ENCODE peak calls at places on chromosomes 4 and X, in six cellular contexts. One of them, this sample, is unnamed.

GRCh38 chrX:138157850-138158249 is 553.7 kb downstream of the FGF13 start:
- DNase-seq in Calu3: no peak
- DNase-seq in stomach: no peak
- DNase-seq in tibial nerve: no peak
- DNase-seq in kidney epithelial cell: no peak
- DNase-seq in AG04450: no peak
- DNase-seq in this sample: no peak

GRCh38 chr4:105088110-105088879 is 58.4 kb upstream of the TET2 start:
- DNase-seq in Calu3: no peak
- DNase-seq in stomach: no peak
- DNase-seq in tibial nerve: peak
- DNase-seq in kidney epithelial cell: peak
- DNase-seq in AG04450: peak
- DNase-seq in this sample: no peak

GRCh38 chrX:33204889-33205288 is 6.5 kb downstream of the DMD start:
- DNase-seq in Calu3: no peak
- DNase-seq in stomach: no peak
- DNase-seq in tibial nerve: no peak
- DNase-seq in kidney epithelial cell: no peak
- DNase-seq in AG04450: no peak
- DNase-seq in this sample: no peak

GRCh38 chr4:137545461-137545861 is 13.2 kb upstream of the PCDH18 start:
- DNase-seq in Calu3: no peak
- DNase-seq in stomach: no peak
- DNase-seq in tibial nerve: peak
- DNase-seq in kidney epithelial cell: no peak
- DNase-seq in AG04450: peak
- DNase-seq in this sample: no peak

GRCh38 chr4:146132445-146132844 is 43.1 kb upstream of the LSM6 start:
- DNase-seq in Calu3: no peak
- DNase-seq in stomach: no peak
- DNase-seq in tibial nerve: no peak
- DNase-seq in kidney epithelial cell: no peak
- DNase-seq in AG04450: no peak
- DNase-seq in this sample: no peak

GRCh38 chr4:153248641-153249198 is 44.5 kb downstream of the TRIM2 start:
- DNase-seq in Calu3: no peak
- DNase-seq in stomach: no peak
- DNase-seq in tibial nerve: no peak
- DNase-seq in kidney epithelial cell: no peak
- DNase-seq in AG04450: no peak
- DNase-seq in this sample: no peak

GRCh38 chr4:163744861-163745260 is 250.4 kb downstream of the TMA16 start:
- DNase-seq in Calu3: no peak
- DNase-seq in stomach: no peak
- DNase-seq in tibial nerve: no peak
- DNase-seq in kidney epithelial cell: no peak
- DNase-seq in AG04450: no peak
- DNase-seq in this sample: no peak

GRCh38 chr4:26741491-26741871 is 119.2 kb upstream of the STIM2 start:
- DNase-seq in Calu3: no peak
- DNase-seq in stomach: no peak
- DNase-seq in tibial nerve: no peak
- DNase-seq in kidney epithelial cell: no peak
- DNase-seq in AG04450: no peak
- DNase-seq in this sample: no peak

GRCh38 chr4:92091335-92091734 is 212.4 kb upstream of the GRID2 start:
- DNase-seq in Calu3: no peak
- DNase-seq in stomach: no peak
- DNase-seq in tibial nerve: no peak
- DNase-seq in kidney epithelial cell: no peak
- DNase-seq in AG04450: no peak
- DNase-seq in this sample: no peak

GRCh38 chr4:154314248-154314647 is 177.4 kb downstream of the DCHS2 start:
- DNase-seq in Calu3: peak
- DNase-seq in stomach: no peak
- DNase-seq in tibial nerve: peak
- DNase-seq in kidney epithelial cell: no peak
- DNase-seq in AG04450: no peak
- DNase-seq in this sample: no peak
- TF ChIP-seq CTCF in Calu3: no peak
- TF ChIP-seq CTCF in stomach: no peak
- TF ChIP-seq CTCF in tibial nerve: no peak
- TF ChIP-seq CTCF in kidney epithelial cell: no peak
- TF ChIP-seq CTCF in AG04450: no peak
- TF ChIP-seq CTCF in this sample: peak

DNA sequence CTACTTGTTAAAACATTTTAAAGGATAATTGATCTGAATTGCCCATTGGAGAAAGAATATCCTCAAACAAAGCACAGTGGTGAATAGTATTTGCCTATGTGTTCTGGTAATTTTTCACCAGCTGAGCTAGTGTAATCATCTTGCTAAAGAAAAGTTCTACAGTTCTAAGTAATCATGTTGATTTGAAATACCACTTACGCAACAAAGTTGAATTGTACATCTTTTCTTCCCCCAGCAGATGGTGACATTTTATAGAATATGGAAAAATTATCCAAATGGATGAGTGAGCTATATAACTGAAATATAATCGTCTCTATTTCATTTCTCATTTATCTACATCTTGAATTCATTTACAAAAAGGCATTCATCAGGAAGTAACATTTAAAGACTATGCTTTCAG is 9.7 kb upstream of the ZNF674 start:
- DNase-seq in Calu3: no peak
- DNase-seq in stomach: no peak
- DNase-seq in tibial nerve: no peak
- DNase-seq in kidney epithelial cell: no peak
- DNase-seq in AG04450: no peak
- DNase-seq in this sample: no peak
- TF ChIP-seq CTCF in Calu3: no peak
- TF ChIP-seq CTCF in stomach: no peak
- TF ChIP-seq CTCF in tibial nerve: peak
- TF ChIP-seq CTCF in kidney epithelial cell: no peak
- TF ChIP-seq CTCF in AG04450: peak
- TF ChIP-seq CTCF in this sample: peak

DNA sequence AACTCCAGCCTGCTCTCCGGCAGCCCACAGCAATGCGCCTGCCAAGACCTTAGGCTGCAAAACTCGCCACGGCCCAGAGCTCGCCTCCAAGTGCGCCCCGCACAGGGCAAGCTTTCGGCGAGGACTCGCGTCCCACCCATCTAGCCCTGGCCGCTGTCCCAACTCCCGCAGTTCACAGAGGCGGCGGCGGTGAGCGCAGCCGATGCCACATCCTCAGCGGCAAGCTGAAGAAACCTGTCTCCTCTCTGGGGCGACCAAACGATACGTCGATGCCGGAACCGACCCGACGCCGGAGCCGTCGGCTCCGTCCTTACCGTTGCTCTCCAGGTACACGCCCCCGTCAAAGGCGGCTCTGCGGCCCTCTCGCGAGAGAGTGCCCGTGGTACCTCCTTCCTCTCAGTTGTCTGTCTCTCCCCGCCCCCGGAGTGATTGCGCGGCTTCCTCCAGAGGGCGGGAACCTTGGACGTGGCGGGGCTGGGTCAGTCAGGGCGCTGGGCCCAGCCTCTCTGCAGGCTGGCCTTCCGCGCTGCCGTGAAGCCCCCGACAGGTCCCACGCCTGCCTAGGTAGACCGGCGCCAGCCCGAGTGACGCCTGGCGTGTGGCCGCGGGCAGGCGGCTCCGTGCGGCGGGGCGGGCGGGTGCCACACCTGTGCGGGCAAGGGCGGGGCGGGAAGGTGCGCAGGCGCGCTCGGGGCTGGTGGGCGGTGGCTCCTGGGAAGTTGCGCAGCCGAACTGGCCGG is 380 bp upstream of the RAB33B start:
- DNase-seq in Calu3: peak
- DNase-seq in stomach: peak
- DNase-seq in tibial nerve: peak
- DNase-seq in kidney epithelial cell: peak
- DNase-seq in AG04450: peak
- DNase-seq in this sample: peak
- TF ChIP-seq CTCF in Calu3: peak
- TF ChIP-seq CTCF in stomach: peak
- TF ChIP-seq CTCF in tibial nerve: peak
- TF ChIP-seq CTCF in kidney epithelial cell: no peak
- TF ChIP-seq CTCF in AG04450: no peak
- TF ChIP-seq CTCF in this sample: peak

DNA sequence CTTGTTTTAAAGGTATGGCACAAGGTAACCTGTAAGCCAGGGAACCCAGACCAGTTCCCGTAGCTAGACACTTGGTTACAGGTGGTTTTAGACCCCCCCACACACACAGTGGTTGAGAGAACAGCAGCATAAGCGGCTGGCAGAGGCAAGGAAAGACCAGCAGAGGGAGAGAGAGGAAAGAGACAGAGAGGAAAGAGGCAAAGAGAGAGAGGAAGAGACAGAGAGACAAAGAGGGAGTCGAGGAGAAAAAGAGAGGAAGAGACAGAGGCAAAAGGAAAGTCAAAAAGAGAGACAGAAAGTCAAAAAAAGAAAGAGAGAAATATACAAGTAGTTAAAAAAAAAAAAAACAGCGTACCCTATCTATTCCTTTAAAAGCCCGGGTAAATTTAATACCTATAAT is 19.5 kb upstream of the PCSK1N start:
- DNase-seq in Calu3: peak
- DNase-seq in stomach: no peak
- DNase-seq in tibial nerve: no peak
- DNase-seq in kidney epithelial cell: no peak
- DNase-seq in AG04450: no peak
- DNase-seq in this sample: no peak
- TF ChIP-seq CTCF in Calu3: peak
- TF ChIP-seq CTCF in stomach: peak
- TF ChIP-seq CTCF in tibial nerve: no peak
- TF ChIP-seq CTCF in kidney epithelial cell: peak
- TF ChIP-seq CTCF in AG04450: peak
- TF ChIP-seq CTCF in this sample: peak

DNA sequence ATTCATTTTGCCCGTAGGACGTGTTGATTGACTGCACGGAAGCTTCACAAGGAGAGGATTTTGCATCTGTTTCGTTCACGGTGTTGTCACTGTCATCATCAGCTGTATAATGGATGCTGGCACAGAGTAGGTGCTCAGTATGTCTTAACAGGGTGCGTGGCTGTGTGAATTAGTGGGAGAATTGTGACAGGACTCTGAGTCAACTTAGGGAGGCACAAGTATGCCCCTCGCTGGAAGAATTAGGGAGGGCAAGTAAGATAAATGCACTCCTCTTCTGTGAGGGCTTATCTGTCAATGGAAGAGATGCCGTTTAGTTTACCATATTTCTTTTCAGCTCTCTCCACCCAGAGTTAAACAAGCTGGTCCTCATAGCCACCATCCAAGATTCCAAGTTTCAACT is 107.2 kb downstream of the TRIML1 start:
- DNase-seq in Calu3: no peak
- DNase-seq in stomach: no peak
- DNase-seq in tibial nerve: no peak
- DNase-seq in kidney epithelial cell: no peak
- DNase-seq in AG04450: no peak
- DNase-seq in this sample: no peak
- TF ChIP-seq CTCF in Calu3: no peak
- TF ChIP-seq CTCF in stomach: no peak
- TF ChIP-seq CTCF in tibial nerve: no peak
- TF ChIP-seq CTCF in kidney epithelial cell: no peak
- TF ChIP-seq CTCF in AG04450: no peak
- TF ChIP-seq CTCF in this sample: peak

DNA sequence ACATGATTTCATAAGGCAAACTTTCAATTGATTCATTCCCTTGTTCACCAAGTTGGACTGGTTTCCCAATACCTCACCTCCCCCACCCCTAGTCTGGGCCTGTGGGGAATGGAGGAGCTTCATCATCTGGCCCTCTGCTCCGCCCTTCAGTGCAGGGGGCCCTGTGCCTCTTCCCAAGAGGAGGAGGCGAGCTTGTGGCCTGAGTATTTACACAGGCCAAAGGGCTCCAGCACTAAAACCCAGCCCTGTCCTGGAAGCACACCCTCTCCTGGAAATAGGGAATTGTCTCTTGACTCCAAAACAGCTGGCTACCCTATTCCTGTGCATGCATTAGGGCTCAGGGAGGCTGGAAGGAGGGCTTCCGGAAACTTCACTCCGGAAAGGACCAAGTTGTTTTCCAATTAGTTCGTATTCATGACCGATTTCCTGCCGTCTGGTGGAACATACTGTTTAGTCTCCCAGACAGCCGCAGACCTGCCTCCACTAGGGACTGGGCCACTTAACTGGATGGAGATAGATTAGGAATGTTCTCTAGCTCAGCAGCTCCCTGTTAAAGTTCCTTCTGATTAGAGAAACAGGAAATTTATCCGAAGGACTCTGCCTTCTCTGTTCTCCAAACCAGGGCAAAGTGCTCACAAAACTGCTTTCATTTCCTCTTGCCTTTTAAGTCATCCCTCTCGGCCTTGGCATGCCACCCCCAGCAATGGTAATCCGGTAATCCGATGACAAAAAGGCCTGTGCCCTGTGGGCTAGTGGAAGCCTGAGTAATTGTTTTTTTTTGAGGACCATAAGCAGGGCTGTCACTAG is 5.8 kb downstream of the SRPX2 start:
- DNase-seq in Calu3: peak
- DNase-seq in stomach: no peak
- DNase-seq in tibial nerve: peak
- DNase-seq in kidney epithelial cell: no peak
- DNase-seq in AG04450: peak
- DNase-seq in this sample: no peak
- TF ChIP-seq CTCF in Calu3: no peak
- TF ChIP-seq CTCF in stomach: no peak
- TF ChIP-seq CTCF in tibial nerve: no peak
- TF ChIP-seq CTCF in kidney epithelial cell: no peak
- TF ChIP-seq CTCF in AG04450: no peak
- TF ChIP-seq CTCF in this sample: no peak

DNA sequence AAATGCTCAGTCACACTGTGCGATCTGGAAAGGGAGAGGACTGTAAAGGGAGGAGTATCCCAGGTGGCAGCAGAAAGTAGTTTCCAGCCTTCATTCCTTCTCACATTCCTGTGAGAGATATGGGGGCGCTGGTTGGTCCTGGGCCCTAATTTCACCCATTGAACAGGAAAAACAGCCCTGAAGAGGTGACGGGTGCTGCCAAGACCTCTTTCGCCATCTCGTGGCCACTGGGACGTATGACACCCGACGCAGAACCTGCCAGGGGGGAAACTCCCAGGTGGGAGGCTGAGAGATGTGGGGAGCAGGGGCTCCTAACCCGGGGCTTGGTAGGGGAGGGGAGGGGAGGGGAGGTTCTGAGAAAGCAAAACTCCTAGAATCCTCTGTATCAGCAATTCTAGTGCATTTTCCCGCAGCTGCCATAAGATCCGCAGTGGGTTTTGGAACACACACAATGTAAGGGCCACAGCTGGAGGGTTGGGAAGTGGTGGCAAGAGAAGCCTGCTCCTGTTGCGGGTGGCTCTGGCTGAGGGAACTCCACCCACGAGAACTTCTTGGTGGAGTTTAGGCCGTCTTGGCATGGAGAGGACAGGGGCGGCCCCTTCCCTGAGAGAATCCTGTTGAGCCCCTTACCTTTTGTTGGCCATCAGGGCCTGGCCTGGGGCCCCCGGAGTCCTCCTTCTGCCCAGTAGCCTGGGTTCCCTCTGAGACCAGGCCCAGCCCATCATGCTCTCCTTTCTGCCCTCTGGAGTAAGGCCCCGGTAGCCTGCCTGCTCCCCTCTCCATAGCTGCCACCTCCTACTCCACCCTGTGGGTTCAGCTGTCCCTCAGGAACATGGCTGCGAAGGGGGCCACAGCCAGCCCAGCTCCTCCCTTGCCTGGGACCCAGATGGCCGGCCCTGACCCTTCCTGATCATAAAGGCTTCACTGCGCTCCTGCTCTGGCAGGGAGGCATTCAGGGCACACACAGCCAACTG is 134.1 kb downstream of the OR13H1 start:
- DNase-seq in Calu3: peak
- DNase-seq in stomach: peak
- DNase-seq in tibial nerve: no peak
- DNase-seq in kidney epithelial cell: no peak
- DNase-seq in AG04450: no peak
- DNase-seq in this sample: no peak
- TF ChIP-seq CTCF in Calu3: peak
- TF ChIP-seq CTCF in stomach: peak
- TF ChIP-seq CTCF in tibial nerve: peak
- TF ChIP-seq CTCF in kidney epithelial cell: peak
- TF ChIP-seq CTCF in AG04450: peak
- TF ChIP-seq CTCF in this sample: peak

This sample was measured in LNCaP clone FGC.